ENCODE peak calls at places on chromosomes 4 and X, in four cellular contexts. L is MV-4-11, V is endothelial cell, X is A673. Y is an unnamed sample.

GRCh38 chr4:13985824-13986223 is 358.3 kb upstream of the BOD1L1 start:
- DNase-seq in L (no peak), X (no peak), V (no peak), Y (no peak)

GRCh38 chrX:103831342-103831802 is 685 bp downstream of the RAB9B start:
- DNase-seq in X (peak), V (peak), L (peak), Y (peak)

GRCh38 chrX:134622056-134622812 is 36.0 kb downstream of the PLAC1 start:
- DNase-seq in L (peak), V (peak), X (peak), Y (peak)

GRCh38 chr4:120870279-120870673 is 52.2 kb downstream of the PRDM5 start:
- DNase-seq in V (no peak), X (no peak), L (no peak), Y (no peak)

GRCh38 chr4:1201851-1202525 is 29.6 kb upstream of the SPON2 start:
- DNase-seq in X (no peak), V (no peak), L (peak), Y (no peak)

GRCh38 chrX:153450949-153451277 is 5.1 kb upstream of the TREX2 start:
- DNase-seq in L (no peak), X (no peak), V (no peak), Y (no peak)

GRCh38 chrX:30504309-30504708 is 73.3 kb downstream of the TASL start:
- DNase-seq in L (no peak), X (peak), V (no peak), Y (peak)

GRCh38 chrX:103688949-103689348 is 2.5 kb upstream of the MORF4L2 start:
- DNase-seq in V (no peak), L (peak), X (peak), Y (peak)

GRCh38 chrX:77347572-77347971 is 99.6 kb upstream of the FGF16 start:
- DNase-seq in V (no peak), L (no peak), X (no peak), Y (no peak)

GRCh38 chr4:31575504-31575903 is 855.3 kb downstream of the PCDH7 start:
- DNase-seq in V (no peak), X (no peak), L (no peak), Y (no peak)

GRCh38 chr4:81040175-81040659 is 9.7 kb downstream of the BMP3 start:
- DNase-seq in V (peak), L (peak), X (peak), Y (peak)

GRCh38 chr4:164753873-164754488 is at the start of gene SMIM31:
- DNase-seq in V (no peak), L (no peak), X (no peak), Y (peak)

GRCh38 chrX:147828719-147829118 is 83.0 kb upstream of the FMR1 start:
- DNase-seq in X (no peak), V (no peak), L (no peak), Y (no peak)

GRCh38 chrX:16559206-16559619 is 90.7 kb upstream of the S100G start:
- DNase-seq in V (no peak), L (no peak), X (no peak), Y (no peak)

GRCh38 chrX:11447418-11447817 is 154.2 kb downstream of the AMELX start:
- DNase-seq in X (no peak), L (no peak), V (no peak), Y (no peak)

GRCh38 chr4:19739101-19739651 is 512.5 kb upstream of the SLIT2 start:
- DNase-seq in V (no peak), L (peak), X (peak), Y (peak)

GRCh38 chr4:67436742-67437141 is 108.6 kb downstream of the CENPC start:
- DNase-seq in L (no peak), X (no peak), V (no peak), Y (peak)

GRCh38 chr4:161799687-161800086 is 364.1 kb downstream of the FSTL5 start:
- DNase-seq in L (no peak), X (no peak), V (no peak), Y (no peak)

GRCh38 chr4:89157488-89158024 is 46.2 kb downstream of the TIGD2 start:
- DNase-seq in V (no peak), X (no peak), L (no peak), Y (peak)

GRCh38 chr4:19128176-19128575 is 1106.6 kb upstream of the LCORL start:
- DNase-seq in X (no peak), V (no peak), L (no peak), Y (no peak)

GRCh38 chr4:77917075-77917474 is 54.4 kb downstream of the MRPL1 start:
- DNase-seq in V (no peak), L (no peak), X (no peak), Y (no peak)

Y was measured in SK-MEL-5.